ENCODE peak calls at places on chromosomes 4 and X, in nine cellular contexts. F is activated T-cell treated with anti-CD3 and anti-CD28 coated beads, Interleukin-2, amount 50 U/mL, for 4 hours; Q is activated T-helper 2 cell treated with anti-CD3 and anti-CD28 coated beads, Interferon-gamma antibody, Interleukin-2, Interleukin-4, amounts not matched to agents 10 μg/mL and 5 μg/mL and 100 μg/mL, durations not matched to agents 14 hours and 24 hours and 36 hours; T is nephron progenitor cell; J is cardiac fibroblast; A is hypothalamus; C is cardiac septum; O is K562; G is H7. U is an unnamed sample.

GRCh38 chrX:39613508-39613921 is 484.2 kb downstream of the BCOR start:
- DNase-seq in F (peak; percentile 7), Q (no peak), T (peak; percentile 58), J (no peak), A (no peak), C (no peak), O (no peak), G (peak; percentile 93), U (peak; percentile 61)

GRCh38 chr4:183961772-183962171 is 56.7 kb downstream of the STOX2 start:
- DNase-seq in F (no peak), Q (no peak), T (no peak), J (no peak), A (no peak), C (no peak), O (no peak), G (no peak), U (no peak)

GRCh38 chrX:44344687-44345086 is 1.2 kb upstream of the EFHC2 start:
- DNase-seq in F (no peak), Q (peak; percentile 9), T (no peak), J (no peak), A (no peak), C (no peak), O (peak; percentile 42), G (no peak), U (peak; percentile 12)

GRCh38 chr4:67939195-67939594 is 24.1 kb downstream of the TMPRSS11A start:
- DNase-seq in F (no peak), Q (no peak), T (no peak), J (no peak), A (no peak), C (no peak), O (no peak), G (no peak), U (no peak)

GRCh38 chr4:142265536-142265935 is 580.6 kb downstream of the INPP4B start:
- DNase-seq in F (no peak), Q (no peak), T (no peak), J (peak; percentile 80), A (no peak), C (no peak), O (no peak), G (no peak), U (no peak)

GRCh38 chr4:111689214-111689613 is 456.0 kb upstream of the FAM241A start:
- DNase-seq in F (no peak), Q (no peak), T (no peak), J (peak; percentile 50), A (no peak), C (no peak), O (no peak), G (no peak), U (no peak)

GRCh38 chrX:56797966-56798711 is 69.1 kb downstream of the NBDY start:
- DNase-seq in F (no peak), Q (peak; percentile 3), T (no peak), J (peak; percentile 7), A (no peak), C (peak; percentile 51), O (no peak), G (peak; percentile 6), U (peak; percentile 1)

GRCh38 chrX:130893356-130894085 is 9.5 kb downstream of the ENOX2 start:
- DNase-seq in F (no peak), Q (no peak), T (no peak), J (peak; percentile 39), A (no peak), C (no peak), O (no peak), G (no peak), U (no peak)

GRCh38 chr4:158667651-158668198 is 4.0 kb downstream of the C4orf46 start:
- DNase-seq in F (no peak), Q (no peak), T (peak; percentile 14), J (peak; percentile 63), A (no peak), C (no peak), O (peak; percentile 51), G (peak; percentile 68), U (peak; percentile 15)

GRCh38 chr4:87132035-87132434 is 88.4 kb downstream of the KLHL8 start:
- DNase-seq in F (no peak), Q (no peak), T (no peak), J (no peak), A (no peak), C (no peak), O (no peak), G (no peak), U (no peak)

GRCh38 chr4:97984545-97985131 is 158.6 kb downstream of the STPG2 start:
- DNase-seq in F (no peak), Q (no peak), T (peak; percentile 8), J (peak; percentile 8), A (no peak), C (no peak), O (no peak), G (peak; percentile 26), U (peak; percentile 40)

GRCh38 chr4:175511861-175512260 is 300.2 kb downstream of the GPM6A start:
- DNase-seq in F (no peak), Q (no peak), T (no peak), J (peak; percentile 74), A (no peak), C (no peak), O (no peak), G (no peak), U (no peak)

GRCh38 chr4:9877123-9877522 is 95.7 kb downstream of the DRD5 start:
- DNase-seq in F (no peak), Q (no peak), T (no peak), J (no peak), A (no peak), C (no peak), O (no peak), G (peak; percentile 51), U (no peak)

GRCh38 chr4:158914178-158914577 is 145.4 kb downstream of the FNIP2 start:
- DNase-seq in F (no peak), Q (no peak), T (no peak), J (peak; percentile 84), A (no peak), C (no peak), O (no peak), G (no peak), U (no peak)

GRCh38 chrX:21408776-21409175 is 34.6 kb downstream of the CNKSR2 start:
- DNase-seq in F (no peak), Q (no peak), T (no peak), J (no peak), A (no peak), C (no peak), O (no peak), G (no peak), U (no peak)

GRCh38 chrX:154822029-154822428 is 12.4 kb downstream of the SMIM9 start:
- DNase-seq in F (no peak), Q (no peak), T (no peak), J (no peak), A (no peak), C (no peak), O (no peak), G (peak; percentile 24), U (no peak)

GRCh38 chrX:19193584-19193983 is 71.3 kb upstream of the ADGRG2 start:
- DNase-seq in F (no peak), Q (no peak), T (no peak), J (no peak), A (no peak), C (no peak), O (no peak), G (peak; percentile 17), U (peak; percentile 15)

GRCh38 chrX:103533428-103534216 is 14.3 kb upstream of the RAB40A start:
- DNase-seq in F (peak; percentile 66), Q (peak; percentile 26), T (peak; percentile 82), J (peak; percentile 81), A (peak; percentile 19), C (peak; percentile 80), O (peak; percentile 40), G (peak; percentile 7), U (peak; percentile 58)

GRCh38 chr4:17807446-17807845 is 3.1 kb downstream of the DCAF16 start:
- DNase-seq in F (no peak), Q (no peak), T (no peak), J (no peak), A (no peak), C (no peak), O (no peak), G (no peak), U (no peak)

GRCh38 chr4:182752158-182752910 is 164.9 kb downstream of the DCTD start:
- DNase-seq in F (no peak), Q (no peak), T (no peak), J (peak; percentile 62), A (no peak), C (no peak), O (no peak), G (peak; percentile 44), U (no peak)

GRCh38 chr4:120331486-120332281 is 265.0 kb upstream of the MAD2L1 start:
- DNase-seq in F (no peak), Q (no peak), T (no peak), J (peak; percentile 3), A (no peak), C (no peak), O (no peak), G (no peak), U (no peak)

GRCh38 chr4:4430492-4431195 is 43.7 kb downstream of the NSG1 start:
- DNase-seq in F (peak; percentile 28), Q (peak; percentile 18), T (peak; percentile 63), J (peak; percentile 82), A (no peak), C (no peak), O (peak; percentile 75), G (peak; percentile 83), U (peak; percentile 87)

GRCh38 chr4:164935363-164935762 is 42.1 kb downstream of the TRIM61 start:
- DNase-seq in F (no peak), Q (no peak), T (no peak), J (no peak), A (no peak), C (no peak), O (no peak), G (peak; percentile 67), U (peak; percentile 66)

GRCh38 chr4:16721618-16722291 is 176.7 kb downstream of the LDB2 start:
- DNase-seq in F (no peak), Q (no peak), T (no peak), J (peak; percentile 54), A (no peak), C (no peak), O (no peak), G (no peak), U (no peak)

GRCh38 chr4:75180790-75181776 is 248.2 kb downstream of the PARM1 start:
- DNase-seq in F (no peak), Q (no peak), T (no peak), J (peak; percentile 30), A (no peak), C (no peak), O (no peak), G (no peak), U (no peak)

GRCh38 chrX:147738260-147738659 is 173.5 kb upstream of the FMR1 start:
- DNase-seq in F (no peak), Q (no peak), T (no peak), J (no peak), A (no peak), C (no peak), O (no peak), G (no peak), U (no peak)

GRCh38 chrX:63889001-63889400 is 104.0 kb upstream of the ARHGEF9 start:
- DNase-seq in F (no peak), Q (no peak), T (no peak), J (peak; percentile 89), A (no peak), C (no peak), O (no peak), G (no peak), U (no peak)

GRCh38 chrX:140661657-140662056 is 47.9 kb upstream of the LINC00632 start:
- DNase-seq in F (no peak), Q (no peak), T (no peak), J (peak; percentile 0), A (no peak), C (no peak), O (no peak), G (no peak), U (peak; percentile 49)

GRCh38 chr4:100952590-100952989 is 394.7 kb downstream of the PPP3CA start:
- DNase-seq in F (no peak), Q (no peak), T (no peak), J (no peak), A (no peak), C (no peak), O (no peak), G (no peak), U (no peak)

GRCh38 chr4:83019794-83020497 is 9.3 kb upstream of the LIN54 start:
- DNase-seq in F (no peak), Q (no peak), T (no peak), J (no peak), A (no peak), C (no peak), O (peak; percentile 35), G (no peak), U (no peak)

U was measured in HAP-1.